ENCODE peak calls at places on chromosomes 1 and 21, in seven cellular contexts. T, N, U, K, W, J and E are unnamed samples.
A peak's percentile ranks its signal among the peaks of the same experiment; 100 is the strongest.

GRCh38 chr1:101299166-101299565 is 62.3 kb downstream of the S1PR1 start:
- DNase-seq in K (no peak), U (no peak), N (no peak), W (no peak), T (no peak), J (no peak), E (no peak)

GRCh38 chr1:35807614-35808375 is at the start of gene AGO4:
- DNase-seq in W (peak; percentile 67), J (peak; percentile 35), U (peak; percentile 72), T (peak; percentile 92), N (peak; percentile 74), K (peak; percentile 79), E (peak; percentile 74)

GRCh38 chr1:71390518-71390917 is 309.7 kb upstream of the ZRANB2 start:
- DNase-seq in N (no peak), J (no peak), K (no peak), W (no peak), T (no peak), U (no peak), E (no peak)

GRCh38 chr1:54791880-54792522 is 9.1 kb downstream of the TTC22 start:
- DNase-seq in J (no peak), U (no peak), T (no peak), N (no peak), W (no peak), K (no peak), E (peak; percentile 14)

GRCh38 chr1:32336963-32337675 is 1.1 kb upstream of the MARCKSL1 start:
- DNase-seq in T (peak; percentile 93), J (no peak), U (peak; percentile 49), W (no peak), K (peak; percentile 70), N (no peak), E (no peak)

GRCh38 chr1:87787551-87787950 is 458.9 kb downstream of the LMO4 start:
- DNase-seq in K (peak; percentile 38), T (no peak), W (no peak), J (no peak), N (no peak), U (no peak), E (no peak)

GRCh38 chr1:6724517-6725141 is 23.0 kb upstream of the DNAJC11 start:
- DNase-seq in J (no peak), T (peak; percentile 21), U (no peak), K (peak; percentile 75), N (no peak), W (no peak), E (peak; percentile 40)

GRCh38 chr1:76865696-76866291 is 1.5 kb upstream of the ST6GALNAC5 start:
- DNase-seq in T (no peak), W (no peak), N (no peak), U (no peak), J (no peak), K (peak; percentile 6), E (no peak)

GRCh38 chr1:223765036-223765718 is 52.8 kb downstream of the CAPN2 start:
- DNase-seq in T (no peak), K (peak; percentile 36), U (peak; percentile 74), N (no peak), W (no peak), J (no peak), E (no peak)

GRCh38 chr1:240701412-240701811 is 89.5 kb upstream of the GREM2 start:
- DNase-seq in T (no peak), U (no peak), J (no peak), K (peak; percentile 85), W (no peak), N (no peak), E (peak; percentile 39)

GRCh38 chr1:2803086-2803930 is 1.8 kb upstream of the TTC34 start:
- DNase-seq in W (no peak), U (no peak), T (peak; percentile 70), N (no peak), J (no peak), K (no peak), E (no peak)

GRCh38 chr1:98051065-98051675 is 130.3 kb upstream of the DPYD start:
- DNase-seq in W (peak; percentile 78), K (peak; percentile 80), T (peak; percentile 77), N (peak; percentile 59), J (no peak), U (peak; percentile 45), E (peak; percentile 59)

GRCh38 chr21:28688381-28688780 is 304.3 kb downstream of the LTN1 start:
- DNase-seq in W (no peak), N (no peak), J (no peak), K (peak; percentile 18), T (no peak), U (no peak), E (no peak)

GRCh38 chr21:42315296-42315891 is at the start of gene TFF3:
- DNase-seq in U (no peak), N (peak; percentile 79), J (no peak), T (peak; percentile 79), K (no peak), W (peak; percentile 32), E (no peak)

GRCh38 chr1:101185421-101185820 is 51.4 kb upstream of the S1PR1 start:
- DNase-seq in N (no peak), K (no peak), T (no peak), W (no peak), U (no peak), J (no peak), E (no peak)

GRCh38 chr1:230801441-230801840 is 54.3 kb downstream of the CAPN9 start:
- DNase-seq in K (no peak), W (no peak), U (no peak), J (no peak), T (no peak), N (no peak), E (no peak)

GRCh38 chr1:46538147-46538546 is 13.3 kb downstream of the KNCN start:
- DNase-seq in U (no peak), K (no peak), J (no peak), N (no peak), T (no peak), W (no peak), E (no peak)

GRCh38 chr1:10155087-10155712 is 55.2 kb upstream of the KIF1B start:
- DNase-seq in W (no peak), N (no peak), U (no peak), J (peak; percentile 7), K (no peak), T (no peak), E (no peak)

GRCh38 chr1:17239420-17239819 is 9.5 kb upstream of the PADI3 start:
- DNase-seq in W (no peak), J (no peak), U (no peak), K (peak; percentile 83), N (no peak), T (no peak), E (peak; percentile 76)

GRCh38 chr1:59139396-59139795 is 157.5 kb upstream of the FGGY start:
- DNase-seq in J (peak; percentile 77), N (no peak), W (no peak), K (no peak), T (no peak), U (peak; percentile 41), E (peak; percentile 23)

GRCh38 chr1:45678489-45678888 is 7.8 kb downstream of the GPBP1L1 start:
- DNase-seq in J (no peak), K (no peak), U (no peak), N (no peak), T (no peak), W (no peak), E (no peak)

GRCh38 chr1:9814619-9815018 is 9.1 kb downstream of the CLSTN1 start:
- DNase-seq in W (no peak), J (no peak), K (no peak), T (no peak), U (no peak), N (no peak), E (no peak)

GRCh38 chr1:1059494-1060280 is 14.4 kb downstream of the RNF223 start:
- DNase-seq in T (peak; percentile 96), J (peak; percentile 65), N (peak; percentile 93), K (peak; percentile 89), W (peak; percentile 96), U (peak; percentile 89), E (peak; percentile 78)
- H3K4me3 ChIP-seq in T (peak overlapping the region; percentile 63), J (peak overlapping the region; percentile 66), N (peak overlapping the region; percentile 32), K (peak overlapping the region; percentile 66), W (peak overlapping the region; percentile 66), U (peak overlapping the region; percentile 72), E (peak overlapping the region; percentile 52)

GRCh38 chr1:160537714-160538665 is 14.9 kb upstream of the SLAMF6 start:
- DNase-seq in N (no peak), J (no peak), U (no peak), K (no peak), T (no peak), W (no peak), E (no peak)

GRCh38 chr1:160539896-160540858 is 17.1 kb upstream of the SLAMF6 start:
- DNase-seq in T (peak; percentile 80), J (no peak), N (no peak), K (no peak), W (peak; percentile 71), U (no peak), E (no peak)

GRCh38 chr1:160540859-160541233 is 17.8 kb upstream of the SLAMF6 start:
- DNase-seq in U (no peak), T (no peak), J (no peak), W (no peak), N (no peak), K (no peak), E (no peak)

GRCh38 chr1:160538985-160539651 is 16.1 kb upstream of the SLAMF6 start:
- DNase-seq in T (no peak), K (no peak), U (no peak), W (no peak), J (no peak), N (no peak), E (no peak)

GRCh38 chr1:160534823-160535605 is 12.0 kb upstream of the SLAMF6 start:
- DNase-seq in J (no peak), W (no peak), U (no peak), T (no peak), N (no peak), K (no peak), E (no peak)
- H3K9me3 ChIP-seq in J (no peaks in the 10 kb centered on the region), W (peaks cover 4% of the 10 kb centered on the region), U (peaks cover 41% of the 10 kb centered on the region), T (peaks cover 32% of the 10 kb centered on the region), N (no peaks in the 10 kb centered on the region), K (no peaks in the 10 kb centered on the region), E (peaks cover 8% of the 10 kb centered on the region)

GRCh38 chr1:228149341-228150020 is at the start of gene GJC2:
- DNase-seq in T (no peak), W (no peak), N (peak; percentile 46), K (peak; percentile 36), U (peak; percentile 65), J (no peak), E (no peak)
- H3K4me3 ChIP-seq in T (no peak within 1 kb of the TSS), W (no peak within 1 kb of the TSS), N (no peak within 1 kb of the TSS), K (no peak within 1 kb of the TSS), U (peak within 1 kb of the TSS; percentile 59), J (no peak within 1 kb of the TSS), E (no peak within 1 kb of the TSS)

GRCh38 chr1:49185455-49185980 is 408.8 kb upstream of the BEND5 start:
- DNase-seq in W (no peak), J (no peak), K (no peak), U (no peak), N (no peak), T (no peak), E (no peak)

GRCh38 chr1:49187054-49187453 is 410.4 kb upstream of the BEND5 start:
- DNase-seq in N (no peak), T (no peak), K (no peak), W (no peak), U (no peak), J (no peak), E (no peak)

GRCh38 chr1:49181033-49181432 is 404.3 kb upstream of the BEND5 start:
- DNase-seq in U (no peak), T (no peak), K (no peak), N (no peak), J (no peak), W (no peak), E (no peak)

DNA sequence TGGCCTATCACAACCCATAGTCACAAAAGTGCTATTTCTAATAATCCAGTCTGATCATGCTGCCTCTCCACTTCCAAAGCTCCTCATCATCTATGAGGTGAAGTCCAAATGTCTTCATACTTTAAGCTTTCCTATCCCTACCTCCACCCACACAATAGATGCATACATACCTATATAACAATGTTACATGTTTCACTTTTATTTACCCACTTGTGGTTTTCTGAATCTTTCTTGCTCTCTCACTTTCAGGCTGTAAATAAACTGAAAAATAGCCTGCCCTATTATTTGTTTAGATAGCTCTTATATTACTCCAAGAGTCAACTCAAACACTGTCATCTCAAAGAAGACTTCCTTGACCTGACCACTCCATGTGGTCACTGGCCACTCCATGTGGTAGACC is 406.8 kb upstream of the BEND5 start:
- DNase-seq in J (no peak), N (no peak), U (no peak), K (no peak), T (no peak), W (no peak), E (no peak)
- H3K9me3 ChIP-seq in J (no peaks in the 10 kb centered on the region), N (no peaks in the 10 kb centered on the region), U (peaks cover 11% of the 10 kb centered on the region), K (no peaks in the 10 kb centered on the region), T (no peaks in the 10 kb centered on the region), W (no peaks in the 10 kb centered on the region), E (no peaks in the 10 kb centered on the region)